ENCODE peak calls at places on chromosomes 12 and 14, in five cellular contexts. U is left ventricle myocardium inferior, W is ovary, F is fibroblast of the aortic adventitia, T is dorsolateral prefrontal cortex. J is an unnamed sample.

GRCh38 chr14:94441531-94442205 is 10.9 kb downstream of the SERPINA11 start:
- DNase-seq in U (no peak), W (no peak), F (no peak), T (no peak), J (no peak)

GRCh38 chr12:5586201-5586600 is 154.3 kb downstream of the NTF3 start:
- DNase-seq in U (no peak), W (no peak), F (no peak), T (no peak), J (no peak)

GRCh38 chr12:9391751-9392240 is 183.6 kb upstream of the PZP start:
- DNase-seq in U (no peak), W (no peak), F (no peak), T (no peak), J (no peak)

GRCh38 chr14:103710771-103711392 is 4.4 kb downstream of the XRCC3 start:
- DNase-seq in U (no peak), W (no peak), F (no peak), T (no peak), J (no peak)

GRCh38 chr12:63782466-63782865 is 2.8 kb downstream of the RXYLT1 start:
- DNase-seq in U (no peak), W (no peak), F (no peak), T (no peak), J (no peak)

GRCh38 chr14:49769171-49769570 is 1.2 kb downstream of the KLHDC2 start:
- DNase-seq in U (no peak), W (no peak), F (peak), T (no peak), J (no peak)

GRCh38 chr14:85402546-85403162 is 127.3 kb upstream of the FLRT2 start:
- DNase-seq in U (no peak), W (no peak), F (peak), T (no peak), J (no peak)

GRCh38 chr12:25052191-25053020 is 103.5 kb upstream of the BCAT1 start:
- DNase-seq in U (no peak), W (no peak), F (peak), T (no peak), J (no peak)

GRCh38 chr14:101980700-101981099 is 16.3 kb downstream of the DYNC1H1 start:
- DNase-seq in U (no peak), W (no peak), F (peak), T (peak), J (peak)

GRCh38 chr14:101497910-101498860 is 63.1 kb upstream of the DIO3 start:
- DNase-seq in U (no peak), W (peak), F (no peak), T (no peak), J (no peak)

GRCh38 chr14:21997300-21997699 is 323.7 kb upstream of the OR4E1 start:
- DNase-seq in U (no peak), W (no peak), F (no peak), T (no peak), J (no peak)

GRCh38 chr12:11805680-11806079 is 156.2 kb downstream of the ETV6 start:
- DNase-seq in U (no peak), W (no peak), F (no peak), T (no peak), J (peak)

GRCh38 chr12:7797698-7798398 is 8.6 kb downstream of the NANOG start:
- DNase-seq in U (no peak), W (no peak), F (peak), T (no peak), J (no peak)

GRCh38 chr12:65170245-65170881 is 980 bp downstream of the LEMD3 start:
- DNase-seq in U (peak), W (peak), F (peak), T (peak), J (no peak)

GRCh38 chr14:99427632-99428315 is 52.9 kb downstream of the SETD3 start:
- DNase-seq in U (no peak), W (no peak), F (no peak), T (peak), J (no peak)

GRCh38 chr12:132524405-132524804 is 34.5 kb downstream of the FBRSL1 start:
- DNase-seq in U (no peak), W (no peak), F (peak), T (peak), J (peak)

GRCh38 chr14:20811994-20812393 is 9.3 kb upstream of the RNASE1 start:
- DNase-seq in U (peak), W (no peak), F (no peak), T (no peak), J (no peak)

GRCh38 chr12:22333186-22333745 is 1.2 kb downstream of the ST8SIA1 start:
- DNase-seq in U (no peak), W (no peak), F (peak), T (peak), J (no peak)

GRCh38 chr14:30227871-30228270 is 300.2 kb upstream of the PRKD1 start:
- DNase-seq in U (peak), W (no peak), F (peak), T (no peak), J (no peak)

GRCh38 chr12:96303656-96304055 is 96.6 kb downstream of the CDK17 start:
- DNase-seq in U (no peak), W (no peak), F (peak), T (no peak), J (no peak)

GRCh38 chr14:71856199-71856919 is 75.9 kb upstream of the RGS6 start:
- DNase-seq in U (no peak), W (no peak), F (no peak), T (no peak), J (no peak)

GRCh38 chr14:63745858-63746425 is 18.1 kb upstream of the SGPP1 start:
- DNase-seq in U (no peak), W (no peak), F (no peak), T (no peak), J (no peak)

GRCh38 chr12:3168775-3169221 is 91.6 kb downstream of the TSPAN9 start:
- DNase-seq in U (no peak), W (no peak), F (peak), T (peak), J (no peak)

GRCh38 chr14:88297306-88297705 is 25.8 kb downstream of the KCNK10 start:
- DNase-seq in U (no peak), W (no peak), F (no peak), T (no peak), J (no peak)

GRCh38 chr12:5003025-5003666 is 40.5 kb upstream of the KCNA5 start:
- DNase-seq in U (peak), W (no peak), F (peak), T (peak), J (peak)

GRCh38 chr12:65430571-65431306 is 152.3 kb downstream of the MSRB3 start:
- DNase-seq in U (no peak), W (no peak), F (peak), T (no peak), J (no peak)

GRCh38 chr14:68816943-68817430 is 24.1 kb upstream of the ZFP36L1 start:
- DNase-seq in U (no peak), W (no peak), F (no peak), T (no peak), J (no peak)

GRCh38 chr14:41449057-41449456 is 157.6 kb upstream of the LRFN5 start:
- DNase-seq in U (no peak), W (no peak), F (no peak), T (no peak), J (peak)

DNA sequence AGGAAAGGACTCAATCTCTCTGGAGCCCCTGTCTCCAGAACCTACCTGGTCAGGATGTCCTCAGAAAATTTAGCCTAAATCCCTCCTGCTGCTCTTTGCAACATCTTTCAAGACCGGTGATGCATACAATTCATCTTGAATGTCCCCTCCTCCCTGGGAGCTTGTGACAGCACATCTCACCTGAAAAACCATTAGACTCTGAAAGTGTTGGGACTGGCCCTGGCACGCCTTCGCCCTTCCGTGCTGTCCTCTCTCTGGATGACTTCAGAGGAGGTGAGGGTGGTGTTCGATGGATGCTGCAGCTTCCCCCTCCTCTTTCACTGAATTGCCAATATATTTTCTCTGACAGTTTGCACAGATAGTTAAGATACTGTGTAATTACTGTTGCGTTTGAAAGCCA is 90.9 kb upstream of the CISTR start:
- DNase-seq in U (no peak), W (no peak), F (no peak), T (no peak), J (no peak)
- TF ChIP-seq CTCF in U (no peak), W (no peak), F (no peak), T (no peak), J (no peak)

GRCh38 chr12:6662906-6663742 is at the start of gene ING4:
- DNase-seq in U (peak), W (peak), F (peak), T (peak), J (peak)
- H3K4me3 ChIP-seq in U (peak), W (peak), F (peak), T (peak), J (peak)

GRCh38 chr14:96130391-96130790 is 74.2 kb upstream of the BDKRB2 start:
- DNase-seq in U (no peak), W (no peak), F (no peak), T (no peak), J (no peak)

GRCh38 chr14:96131836-96132235 is 72.8 kb upstream of the BDKRB2 start:
- DNase-seq in U (no peak), W (no peak), F (no peak), T (no peak), J (no peak)

GRCh38 chr14:96129128-96129736 is 75.4 kb upstream of the BDKRB2 start:
- DNase-seq in U (no peak), W (no peak), F (no peak), T (no peak), J (no peak)

GRCh38 chr14:96134508-96134907 is 70.1 kb upstream of the BDKRB2 start:
- DNase-seq in U (no peak), W (no peak), F (no peak), T (no peak), J (no peak)

GRCh38 chr14:96130854-96131253 is 73.8 kb upstream of the BDKRB2 start:
- DNase-seq in U (no peak), W (no peak), F (peak), T (no peak), J (no peak)
- TF ChIP-seq CTCF in U (no peak), W (no peak), F (no peak), T (no peak), J (no peak)

GRCh38 chr12:104213952-104214351 is 1.6 kb upstream of the TXNRD1 start:
- DNase-seq in U (no peak), W (no peak), F (peak), T (no peak), J (peak)

GRCh38 chr12:104218935-104219334 is 3.4 kb downstream of the TXNRD1 start:
- DNase-seq in U (no peak), W (no peak), F (peak), T (no peak), J (no peak)

GRCh38 chr12:104219361-104219892 is 3.8 kb downstream of the TXNRD1 start:
- DNase-seq in U (no peak), W (no peak), F (peak), T (no peak), J (peak)

GRCh38 chr12:104215638-104216297 is at the start of gene TXNRD1:
- DNase-seq in U (peak), W (peak), F (peak), T (peak), J (no peak)

GRCh38 chr12:104216461-104217058 is 981 bp downstream of the TXNRD1 start:
- DNase-seq in U (no peak), W (no peak), F (no peak), T (no peak), J (no peak)
- H3K4me3 ChIP-seq in U (peak), W (peak), F (peak), T (peak), J (no peak)

DNA sequence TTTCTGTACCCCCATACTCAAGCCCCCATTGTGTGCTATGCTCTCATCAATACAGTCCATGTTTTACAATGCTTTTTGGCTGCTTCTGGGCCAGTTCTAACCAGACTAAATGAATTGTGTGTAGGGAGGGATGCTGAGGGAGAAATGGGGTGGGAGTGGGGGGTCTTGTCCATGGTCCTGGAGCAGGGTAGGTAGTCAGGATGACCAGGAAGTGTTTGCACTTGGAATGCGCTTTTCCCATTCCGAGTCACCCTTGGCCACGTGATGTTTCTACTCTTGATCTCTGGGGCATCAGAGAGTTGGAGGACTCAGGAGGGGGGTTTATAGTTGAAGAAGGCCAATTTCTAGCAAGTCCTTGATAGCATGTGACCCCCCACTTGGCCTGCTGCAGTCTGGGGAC is 1.2 kb upstream of the SMIM41 start:
- DNase-seq in U (no peak), W (no peak), F (no peak), T (no peak), J (no peak)
- TF ChIP-seq CTCF in U (no peak), W (no peak), F (no peak), T (no peak), J (no peak)

GRCh38 chr12:121958521-121959240 is 40.3 kb downstream of the CFAP251 start:
- DNase-seq in U (no peak), W (no peak), F (peak), T (no peak), J (no peak)
- H3K4me3 ChIP-seq in U (no peak), W (no peak), F (no peak), T (no peak), J (no peak)

GRCh38 chr14:95896628-95897027 is 20.0 kb downstream of the TUNAR start:
- DNase-seq in U (no peak), W (no peak), F (no peak), T (no peak), J (no peak)

GRCh38 chr14:95891742-95892141 is 15.1 kb downstream of the TUNAR start:
- DNase-seq in U (no peak), W (no peak), F (peak), T (no peak), J (no peak)

GRCh38 chr14:95897280-95897679 is 20.6 kb downstream of the TUNAR start:
- DNase-seq in U (no peak), W (no peak), F (no peak), T (no peak), J (no peak)

GRCh38 chr14:95892142-95892541 is 15.5 kb downstream of the TUNAR start:
- DNase-seq in U (no peak), W (no peak), F (no peak), T (peak), J (no peak)

DNA sequence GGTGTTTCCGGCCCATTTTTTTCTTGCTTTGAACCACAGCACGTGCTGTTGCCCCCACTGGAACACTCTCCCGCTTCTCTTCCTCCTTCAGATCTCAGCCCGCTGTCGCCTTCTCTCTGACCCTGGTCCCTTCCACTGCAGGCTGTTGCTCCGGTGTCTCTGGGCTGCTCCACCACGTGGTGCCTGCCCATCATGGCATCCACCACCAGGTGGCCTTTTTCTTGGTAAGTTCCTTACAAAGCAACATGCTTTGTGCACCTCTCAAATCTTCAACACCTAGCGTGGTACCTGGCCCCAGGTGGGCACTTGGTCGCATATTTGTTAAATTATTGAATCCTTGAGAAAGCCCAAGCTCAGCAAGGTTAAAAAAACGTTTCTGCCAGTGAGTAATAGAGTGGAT is 19.1 kb downstream of the TUNAR start:
- DNase-seq in U (no peak), W (no peak), F (no peak), T (no peak), J (no peak)
- TF ChIP-seq CTCF in U (no peak), W (no peak), F (peak), T (peak), J (peak)

GRCh38 chr12:113127791-113128199 is 7.8 kb downstream of the RASAL1 start:
- DNase-seq in U (no peak), W (no peak), F (no peak), T (no peak), J (no peak)
- H3K4me3 ChIP-seq in U (no peak), W (no peak), F (no peak), T (no peak), J (no peak)

GRCh38 chr14:75837151-75837787 is 144.5 kb downstream of the TGFB3 start:
- DNase-seq in U (no peak), W (no peak), F (no peak), T (no peak), J (no peak)

GRCh38 chr14:75844486-75844885 is 137.3 kb downstream of the TGFB3 start:
- DNase-seq in U (no peak), W (no peak), F (no peak), T (no peak), J (no peak)

GRCh38 chr14:75842624-75843023 is 139.2 kb downstream of the TGFB3 start:
- DNase-seq in U (no peak), W (no peak), F (no peak), T (no peak), J (no peak)

GRCh38 chr14:75845136-75845804 is 136.5 kb downstream of the TGFB3 start:
- DNase-seq in U (no peak), W (no peak), F (no peak), T (no peak), J (no peak)

DNA sequence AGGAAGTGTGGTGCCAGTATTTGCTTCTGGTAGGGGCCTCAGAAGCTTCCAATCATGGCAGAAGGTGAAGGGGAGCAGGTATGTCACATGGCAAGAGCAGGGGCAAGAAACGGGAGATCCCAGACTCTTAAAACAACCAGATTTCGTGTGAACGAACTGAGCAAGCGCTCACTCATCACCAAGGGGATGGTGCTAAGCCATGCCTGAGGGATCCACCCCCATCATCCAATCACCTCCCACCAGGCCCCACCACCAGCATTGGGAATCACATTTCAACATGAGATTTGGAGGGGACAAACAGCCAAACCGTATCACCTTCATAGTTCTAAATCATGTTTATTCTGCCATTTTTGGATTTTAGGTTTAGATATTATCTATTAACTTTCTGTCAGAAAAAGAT is 140.9 kb downstream of the TGFB3 start:
- DNase-seq in U (no peak), W (no peak), F (no peak), T (no peak), J (no peak)
- TF ChIP-seq CTCF in U (no peak), W (no peak), F (no peak), T (no peak), J (no peak)

GRCh38 chr14:60643443-60644402 is 5.6 kb downstream of the SIX1 start:
- DNase-seq in U (no peak), W (no peak), F (no peak), T (no peak), J (no peak)
- H3K4me3 ChIP-seq in U (no peak), W (no peak), F (no peak), T (no peak), J (no peak)

J was measured in LNCaP clone FGC.